ENCODE peak calls at places on chromosomes 6 and 20, in four cellular contexts. N is psoas muscle, M is sigmoid colon, J is ovary. V is an unnamed sample.

GRCh38 chr20:41499961-41500725 is 118.0 kb downstream of the CHD6 start:
- DNase-seq in N (no peak), M (no peak), J (no peak), V (no peak)

GRCh38 chr6:48883116-48883515 is 579.9 kb downstream of the MMUT start:
- DNase-seq in N (no peak), M (no peak), J (no peak), V (no peak)

GRCh38 chr6:1987640-1988039 is 257.8 kb downstream of the GMDS start:
- DNase-seq in N (no peak), M (no peak), J (no peak), V (no peak)

GRCh38 chr6:57216235-57217101 is 5.6 kb downstream of the RAB23 start:
- DNase-seq in N (no peak), M (peak; percentile 86), J (no peak), V (no peak)

GRCh38 chr20:47343007-47343472 is 13.5 kb downstream of the ZMYND8 start:
- DNase-seq in N (no peak), M (no peak), J (no peak), V (no peak)

GRCh38 chr6:155580904-155581303 is 125.3 kb upstream of the NOX3 start:
- DNase-seq in N (no peak), M (no peak), J (no peak), V (no peak)

GRCh38 chr20:22807045-22807444 is 222.7 kb upstream of the FOXA2 start:
- DNase-seq in N (no peak), M (no peak), J (no peak), V (no peak)

GRCh38 chr6:16651871-16652270 is 109.4 kb downstream of the ATXN1 start:
- DNase-seq in N (no peak), M (no peak), J (no peak), V (no peak)

GRCh38 chr20:35235881-35236280 is 9.4 kb downstream of the MMP24 start:
- DNase-seq in N (no peak), M (no peak), J (no peak), V (no peak)

GRCh38 chr20:48339147-48339985 is 488.4 kb downstream of the PREX1 start:
- DNase-seq in N (no peak), M (peak; percentile 80), J (peak; percentile 70), V (no peak)

GRCh38 chr6:108838101-108838717 is 10.0 kb upstream of the ARMC2 start:
- DNase-seq in N (no peak), M (no peak), J (no peak), V (no peak)

GRCh38 chr6:144283781-144284473 is 1.2 kb upstream of the UTRN start:
- DNase-seq in N (no peak), M (no peak), J (no peak), V (no peak)

GRCh38 chr6:138817799-138818198 is 21.9 kb downstream of the ECT2L start:
- DNase-seq in N (no peak), M (no peak), J (no peak), V (no peak)

DNA sequence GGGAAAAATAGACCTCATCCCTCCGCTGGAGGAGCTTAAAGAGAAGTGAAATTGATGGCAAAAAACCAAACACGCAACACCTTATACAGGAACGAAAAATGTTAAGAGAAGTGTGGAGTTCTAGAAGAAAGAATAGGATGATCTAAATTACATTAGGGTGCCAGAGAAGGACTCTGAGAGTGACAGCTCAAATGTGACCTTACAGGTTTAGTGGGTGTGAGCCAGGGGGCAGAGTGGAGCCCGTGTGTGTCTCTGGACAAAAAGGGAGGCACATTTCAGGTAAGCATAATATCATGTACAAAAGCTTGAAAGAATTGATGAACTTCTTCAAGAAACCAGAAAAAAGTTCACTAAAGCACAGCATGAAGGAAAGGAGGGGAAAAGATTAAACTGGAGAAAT is 20.8 kb downstream of the HLA-DRA start:
- DNase-seq in N (no peak), M (no peak), J (no peak), V (no peak)
- TF ChIP-seq CTCF in N (no peak), M (no peak), J (no peak), V (no peak)

DNA sequence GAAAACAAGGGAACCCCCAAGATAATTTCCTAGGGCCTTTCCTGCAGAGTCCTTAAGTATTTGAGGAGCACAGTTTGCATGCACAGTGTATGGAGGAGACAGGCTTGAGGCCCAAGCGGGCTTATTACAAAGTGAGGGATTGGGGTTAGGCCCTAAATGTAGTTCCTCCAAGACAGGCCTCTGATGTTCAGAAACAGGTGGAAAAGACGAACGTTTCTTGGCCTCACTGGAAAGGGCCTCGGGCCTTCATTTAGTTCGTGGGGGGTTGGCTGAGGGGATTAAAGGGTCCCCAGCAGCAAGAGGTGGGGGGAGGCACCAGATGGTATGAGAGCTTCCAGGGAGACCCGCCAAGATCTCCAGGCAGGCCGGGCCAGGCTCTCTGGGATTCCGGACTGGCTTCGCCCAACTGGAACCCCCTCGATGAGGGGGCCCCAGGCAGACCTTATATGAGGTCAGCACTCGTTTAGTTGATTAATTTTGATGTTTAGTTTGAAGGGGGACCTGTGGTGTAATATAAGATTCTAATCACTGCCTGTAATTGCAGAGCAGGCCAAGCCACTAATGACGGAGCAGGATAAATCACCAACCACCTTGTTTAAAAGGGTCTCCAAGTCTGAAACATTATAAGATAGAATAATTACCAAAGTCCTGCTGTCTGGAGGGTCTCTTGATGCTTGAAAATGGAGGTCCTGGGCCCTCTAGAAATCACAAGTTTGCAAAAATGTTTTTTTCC is 2.0 kb downstream of the HMGA1 start:
- DNase-seq in N (no peak), M (peak; percentile 56), J (no peak), V (no peak)
- H3K27ac ChIP-seq in N (peak overlapping the region; percentile 76), M (no peak overlapping the region), J (no peak overlapping the region), V (peak overlapping the region; percentile 55)

GRCh38 chr20:63280929-63281545 is 8.4 kb downstream of the ARFGAP1 start:
- DNase-seq in N (peak; percentile 8), M (no peak), J (no peak), V (no peak)
- TF ChIP-seq CTCF in N (no peak), M (no peak), J (no peak), V (no peak)

GRCh38 chr6:27889628-27890315 is 22.4 kb downstream of the OR2B2 start:
- DNase-seq in N (no peak), M (no peak), J (no peak), V (no peak)
- H3K27ac ChIP-seq in N (no peak overlapping the region), M (no peak overlapping the region), J (no peak overlapping the region), V (no peak overlapping the region)

DNA sequence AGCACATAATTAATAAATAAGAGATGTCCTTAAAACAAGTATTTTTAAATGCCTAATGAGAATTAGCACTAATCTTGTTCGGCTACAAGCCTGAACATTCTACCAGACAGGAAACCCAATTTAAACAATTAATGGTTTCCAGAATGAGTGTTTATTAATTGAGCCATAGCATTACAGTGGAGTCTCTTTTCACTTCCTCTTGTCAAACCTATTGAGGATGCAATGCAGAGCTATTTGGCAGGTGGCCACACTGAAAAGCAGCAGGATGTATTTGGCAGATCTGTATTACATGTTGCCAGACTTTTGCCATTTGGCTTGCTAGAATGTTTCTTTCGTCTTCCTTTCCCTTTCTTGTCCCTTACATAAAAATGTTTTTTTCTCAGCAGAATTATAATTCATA is 475.2 kb upstream of the MARCKS start:
- DNase-seq in N (no peak), M (peak; percentile 69), J (peak; percentile 37), V (peak; percentile 26)
- TF ChIP-seq CTCF in N (no peak), M (no peak), J (no peak), V (no peak)